ENCODE peak calls at places on chromosomes 4 and X, in six cellular contexts. One of them, this sample, is unnamed.

GRCh38 chr4:185752881-185753280 is 59.1 kb downstream of the SORBS2 start:
- DNase-seq in endothelial cell of umbilical vein: no peak
- DNase-seq in dorsolateral prefrontal cortex: no peak
- DNase-seq in CD8-positive, alpha-beta T cell: no peak
- DNase-seq in cardiac fibroblast: no peak
- DNase-seq in endothelial cell: no peak
- DNase-seq in this sample: no peak

GRCh38 chrX:144275403-144275802 is 391.5 kb downstream of the UBE2NL start:
- DNase-seq in endothelial cell of umbilical vein: no peak
- DNase-seq in dorsolateral prefrontal cortex: no peak
- DNase-seq in CD8-positive, alpha-beta T cell: no peak
- DNase-seq in cardiac fibroblast: no peak
- DNase-seq in endothelial cell: no peak
- DNase-seq in this sample: no peak

GRCh38 chr4:125049711-125050110 is 265.0 kb upstream of the FAT4 start:
- DNase-seq in endothelial cell of umbilical vein: no peak
- DNase-seq in dorsolateral prefrontal cortex: no peak
- DNase-seq in CD8-positive, alpha-beta T cell: no peak
- DNase-seq in cardiac fibroblast: peak
- DNase-seq in endothelial cell: no peak
- DNase-seq in this sample: no peak

GRCh38 chr4:121711263-121712000 is 14.7 kb upstream of the ANXA5 start:
- DNase-seq in endothelial cell of umbilical vein: peak
- DNase-seq in dorsolateral prefrontal cortex: peak
- DNase-seq in CD8-positive, alpha-beta T cell: no peak
- DNase-seq in cardiac fibroblast: peak
- DNase-seq in endothelial cell: peak
- DNase-seq in this sample: peak

GRCh38 chrX:118536204-118536603 is 40.6 kb downstream of the DOCK11 start:
- DNase-seq in endothelial cell of umbilical vein: no peak
- DNase-seq in dorsolateral prefrontal cortex: no peak
- DNase-seq in CD8-positive, alpha-beta T cell: no peak
- DNase-seq in cardiac fibroblast: no peak
- DNase-seq in endothelial cell: no peak
- DNase-seq in this sample: no peak

GRCh38 chrX:48573690-48574269 is 504 bp upstream of the RBM3 start:
- DNase-seq in endothelial cell of umbilical vein: peak
- DNase-seq in dorsolateral prefrontal cortex: peak
- DNase-seq in CD8-positive, alpha-beta T cell: no peak
- DNase-seq in cardiac fibroblast: no peak
- DNase-seq in endothelial cell: no peak
- DNase-seq in this sample: peak

GRCh38 chr4:87807402-87807801 is 8.0 kb downstream of the IBSP start:
- DNase-seq in endothelial cell of umbilical vein: no peak
- DNase-seq in dorsolateral prefrontal cortex: no peak
- DNase-seq in CD8-positive, alpha-beta T cell: no peak
- DNase-seq in cardiac fibroblast: peak
- DNase-seq in endothelial cell: no peak
- DNase-seq in this sample: no peak

GRCh38 chr4:29560452-29560851 is 1159.7 kb upstream of the PCDH7 start:
- DNase-seq in endothelial cell of umbilical vein: no peak
- DNase-seq in dorsolateral prefrontal cortex: no peak
- DNase-seq in CD8-positive, alpha-beta T cell: no peak
- DNase-seq in cardiac fibroblast: no peak
- DNase-seq in endothelial cell: no peak
- DNase-seq in this sample: no peak

GRCh38 chrX:12011075-12011474 is 127.2 kb upstream of the FRMPD4 start:
- DNase-seq in endothelial cell of umbilical vein: no peak
- DNase-seq in dorsolateral prefrontal cortex: peak
- DNase-seq in CD8-positive, alpha-beta T cell: no peak
- DNase-seq in cardiac fibroblast: peak
- DNase-seq in endothelial cell: no peak
- DNase-seq in this sample: peak

DNA sequence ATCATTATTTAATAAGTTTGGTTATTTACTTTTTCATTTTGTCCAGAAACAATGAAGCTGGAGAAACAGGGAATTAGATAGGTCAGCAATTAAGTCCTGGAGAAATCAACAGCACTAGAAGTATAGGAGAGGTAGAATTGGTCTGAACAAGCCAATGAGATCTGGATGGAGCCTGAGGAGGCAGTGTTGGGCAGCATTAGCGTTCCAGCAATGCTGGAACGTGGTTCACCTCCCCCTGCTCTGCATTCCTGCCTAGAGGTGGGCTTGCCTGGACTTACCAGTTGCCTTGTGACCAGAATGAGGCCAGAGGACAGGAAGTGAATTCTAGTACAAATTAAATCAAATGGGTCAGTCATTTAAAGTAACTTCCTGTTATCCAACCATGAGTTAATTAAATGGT is 4.6 kb downstream of the RASSF6 start:
- DNase-seq in endothelial cell of umbilical vein: no peak
- DNase-seq in dorsolateral prefrontal cortex: no peak
- DNase-seq in CD8-positive, alpha-beta T cell: no peak
- DNase-seq in cardiac fibroblast: no peak
- DNase-seq in endothelial cell: no peak
- DNase-seq in this sample: no peak
- TF ChIP-seq CTCF in endothelial cell of umbilical vein: no peak
- TF ChIP-seq CTCF in dorsolateral prefrontal cortex: no peak
- TF ChIP-seq CTCF in CD8-positive, alpha-beta T cell: no peak
- TF ChIP-seq CTCF in cardiac fibroblast: no peak
- TF ChIP-seq CTCF in endothelial cell: no peak
- TF ChIP-seq CTCF in this sample: peak

GRCh38 chrX:68018248-68019203 is 414.8 kb downstream of the OPHN1 start:
- DNase-seq in endothelial cell of umbilical vein: peak
- DNase-seq in dorsolateral prefrontal cortex: no peak
- DNase-seq in CD8-positive, alpha-beta T cell: no peak
- DNase-seq in cardiac fibroblast: peak
- DNase-seq in endothelial cell: peak
- DNase-seq in this sample: peak
- TF ChIP-seq CTCF in endothelial cell of umbilical vein: peak
- TF ChIP-seq CTCF in dorsolateral prefrontal cortex: no peak
- TF ChIP-seq CTCF in CD8-positive, alpha-beta T cell: no peak
- TF ChIP-seq CTCF in cardiac fibroblast: peak
- TF ChIP-seq CTCF in endothelial cell: peak
- TF ChIP-seq CTCF in this sample: peak

DNA sequence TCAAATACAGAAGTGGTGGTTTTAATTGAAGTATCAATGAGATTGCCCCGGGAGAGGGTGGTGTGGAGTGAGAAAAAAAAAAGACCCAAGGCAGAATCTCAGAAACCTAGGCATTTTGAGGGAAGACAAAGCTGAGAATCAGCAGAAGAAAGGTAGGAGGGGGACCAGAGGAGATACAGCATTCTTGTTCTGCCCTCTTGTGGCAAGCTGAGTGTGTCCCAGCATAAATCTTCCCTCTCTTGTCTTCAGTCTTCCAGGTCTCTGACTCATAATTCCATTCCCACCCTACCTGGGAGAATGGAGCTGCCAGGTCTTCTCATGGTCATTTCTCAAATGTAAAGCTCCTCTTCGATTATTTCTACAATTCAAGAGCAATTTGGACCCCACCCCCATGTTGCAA is 32.7 kb upstream of the MAGED1 start:
- DNase-seq in endothelial cell of umbilical vein: peak
- DNase-seq in dorsolateral prefrontal cortex: peak
- DNase-seq in CD8-positive, alpha-beta T cell: no peak
- DNase-seq in cardiac fibroblast: peak
- DNase-seq in endothelial cell: peak
- DNase-seq in this sample: peak
- TF ChIP-seq CTCF in endothelial cell of umbilical vein: peak
- TF ChIP-seq CTCF in dorsolateral prefrontal cortex: peak
- TF ChIP-seq CTCF in CD8-positive, alpha-beta T cell: peak
- TF ChIP-seq CTCF in cardiac fibroblast: peak
- TF ChIP-seq CTCF in endothelial cell: no peak
- TF ChIP-seq CTCF in this sample: peak

GRCh38 chr4:170145120-170145519 is 55.4 kb upstream of the AADAT start:
- DNase-seq in endothelial cell of umbilical vein: no peak
- DNase-seq in dorsolateral prefrontal cortex: no peak
- DNase-seq in CD8-positive, alpha-beta T cell: no peak
- DNase-seq in cardiac fibroblast: no peak
- DNase-seq in endothelial cell: no peak
- DNase-seq in this sample: no peak
- TF ChIP-seq CTCF in endothelial cell of umbilical vein: no peak
- TF ChIP-seq CTCF in dorsolateral prefrontal cortex: no peak
- TF ChIP-seq CTCF in CD8-positive, alpha-beta T cell: no peak
- TF ChIP-seq CTCF in cardiac fibroblast: no peak
- TF ChIP-seq CTCF in endothelial cell: no peak
- TF ChIP-seq CTCF in this sample: no peak

GRCh38 chrX:131513159-131513914 is 30.5 kb upstream of the OR13H1 start:
- DNase-seq in endothelial cell of umbilical vein: no peak
- DNase-seq in dorsolateral prefrontal cortex: no peak
- DNase-seq in CD8-positive, alpha-beta T cell: no peak
- DNase-seq in cardiac fibroblast: no peak
- DNase-seq in endothelial cell: no peak
- DNase-seq in this sample: no peak
- TF ChIP-seq CTCF in endothelial cell of umbilical vein: no peak
- TF ChIP-seq CTCF in dorsolateral prefrontal cortex: no peak
- TF ChIP-seq CTCF in CD8-positive, alpha-beta T cell: no peak
- TF ChIP-seq CTCF in cardiac fibroblast: no peak
- TF ChIP-seq CTCF in endothelial cell: no peak
- TF ChIP-seq CTCF in this sample: no peak

GRCh38 chr4:39721788-39722187 is 23.9 kb downstream of the UBE2K start:
- DNase-seq in endothelial cell of umbilical vein: no peak
- DNase-seq in dorsolateral prefrontal cortex: no peak
- DNase-seq in CD8-positive, alpha-beta T cell: no peak
- DNase-seq in cardiac fibroblast: no peak
- DNase-seq in endothelial cell: no peak
- DNase-seq in this sample: no peak
- TF ChIP-seq CTCF in endothelial cell of umbilical vein: no peak
- TF ChIP-seq CTCF in dorsolateral prefrontal cortex: no peak
- TF ChIP-seq CTCF in CD8-positive, alpha-beta T cell: no peak
- TF ChIP-seq CTCF in cardiac fibroblast: no peak
- TF ChIP-seq CTCF in endothelial cell: no peak
- TF ChIP-seq CTCF in this sample: no peak

GRCh38 chrX:140503230-140503585 is 1.7 kb downstream of the SOX3 start:
- DNase-seq in endothelial cell of umbilical vein: no peak
- DNase-seq in dorsolateral prefrontal cortex: no peak
- DNase-seq in CD8-positive, alpha-beta T cell: no peak
- DNase-seq in cardiac fibroblast: no peak
- DNase-seq in endothelial cell: no peak
- DNase-seq in this sample: peak

GRCh38 chrX:140502491-140503229 is 2.2 kb downstream of the SOX3 start:
- DNase-seq in endothelial cell of umbilical vein: no peak
- DNase-seq in dorsolateral prefrontal cortex: no peak
- DNase-seq in CD8-positive, alpha-beta T cell: no peak
- DNase-seq in cardiac fibroblast: no peak
- DNase-seq in endothelial cell: no peak
- DNase-seq in this sample: peak

GRCh38 chrX:140500427-140500826 is 4.4 kb downstream of the SOX3 start:
- DNase-seq in endothelial cell of umbilical vein: no peak
- DNase-seq in dorsolateral prefrontal cortex: no peak
- DNase-seq in CD8-positive, alpha-beta T cell: no peak
- DNase-seq in cardiac fibroblast: no peak
- DNase-seq in endothelial cell: no peak
- DNase-seq in this sample: no peak

GRCh38 chrX:140501321-140501720 is 3.5 kb downstream of the SOX3 start:
- DNase-seq in endothelial cell of umbilical vein: no peak
- DNase-seq in dorsolateral prefrontal cortex: no peak
- DNase-seq in CD8-positive, alpha-beta T cell: no peak
- DNase-seq in cardiac fibroblast: no peak
- DNase-seq in endothelial cell: no peak
- DNase-seq in this sample: no peak

DNA sequence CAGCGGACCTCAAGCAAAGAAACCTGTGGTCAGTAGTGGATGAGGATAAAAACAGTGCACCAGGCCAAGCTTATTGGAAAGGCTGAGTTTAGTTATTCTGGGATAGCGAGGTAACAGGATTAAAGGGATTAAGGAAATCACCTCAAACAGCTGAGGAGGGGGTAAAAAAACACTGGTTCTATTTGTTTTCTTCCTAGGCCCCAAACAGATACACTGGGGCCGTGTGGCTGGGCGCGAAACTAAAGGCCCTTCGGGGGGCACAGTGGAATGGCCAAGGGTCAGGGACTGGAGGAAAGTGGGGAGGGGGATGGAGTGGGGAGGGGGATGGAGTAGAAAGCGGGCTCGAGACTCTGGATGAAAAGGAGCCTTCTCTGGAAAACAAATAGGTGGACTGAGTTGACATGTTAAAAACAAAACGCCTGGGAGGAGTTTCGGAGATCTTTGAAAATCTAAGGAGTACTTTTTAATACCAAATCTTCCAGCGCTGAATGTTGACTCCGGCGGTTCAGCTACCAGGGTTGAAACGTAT is 2.9 kb downstream of the SOX3 start:
- DNase-seq in endothelial cell of umbilical vein: no peak
- DNase-seq in dorsolateral prefrontal cortex: no peak
- DNase-seq in CD8-positive, alpha-beta T cell: no peak
- DNase-seq in cardiac fibroblast: no peak
- DNase-seq in endothelial cell: no peak
- DNase-seq in this sample: no peak
- TF ChIP-seq CTCF in endothelial cell of umbilical vein: no peak
- TF ChIP-seq CTCF in dorsolateral prefrontal cortex: no peak
- TF ChIP-seq CTCF in CD8-positive, alpha-beta T cell: no peak
- TF ChIP-seq CTCF in cardiac fibroblast: no peak
- TF ChIP-seq CTCF in endothelial cell: no peak
- TF ChIP-seq CTCF in this sample: no peak

DNA sequence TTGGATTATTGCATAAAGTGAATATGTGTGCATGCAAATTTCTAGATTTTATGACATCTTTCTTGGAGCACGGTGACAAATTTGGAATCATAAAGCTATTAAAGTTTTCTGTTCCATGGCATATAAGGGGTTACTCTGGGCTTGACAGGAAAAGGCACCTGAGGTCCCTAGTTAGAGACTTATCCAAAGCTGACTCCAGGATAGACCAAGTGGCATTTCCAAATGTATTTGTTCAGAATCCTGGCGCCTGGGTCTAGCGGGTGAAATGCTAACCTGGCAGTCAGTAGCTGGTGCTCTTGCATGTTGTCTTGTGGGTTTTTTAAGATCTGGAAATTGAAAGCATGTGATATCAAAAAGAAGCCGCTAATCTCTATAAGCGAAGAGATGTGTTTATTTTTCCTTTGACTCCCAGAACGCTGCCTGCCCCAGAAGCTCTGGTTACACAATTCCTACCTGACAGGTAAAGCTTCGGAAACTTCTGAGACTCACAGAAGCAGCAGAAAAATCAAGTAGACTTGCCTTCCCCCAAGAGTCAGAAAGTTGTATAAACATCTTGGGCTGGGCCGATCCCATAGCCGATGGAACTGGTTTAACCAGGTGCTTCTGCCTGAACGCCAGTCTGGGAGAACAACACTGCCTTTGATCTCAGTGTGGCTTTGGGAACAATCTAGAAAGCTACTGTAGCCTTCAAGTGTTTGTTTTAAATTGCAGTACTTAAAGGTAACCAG is 12.9 kb upstream of the ZCCHC4 start:
- DNase-seq in endothelial cell of umbilical vein: no peak
- DNase-seq in dorsolateral prefrontal cortex: no peak
- DNase-seq in CD8-positive, alpha-beta T cell: no peak
- DNase-seq in cardiac fibroblast: no peak
- DNase-seq in endothelial cell: no peak
- DNase-seq in this sample: no peak
- TF ChIP-seq CTCF in endothelial cell of umbilical vein: no peak
- TF ChIP-seq CTCF in dorsolateral prefrontal cortex: no peak
- TF ChIP-seq CTCF in CD8-positive, alpha-beta T cell: no peak
- TF ChIP-seq CTCF in cardiac fibroblast: no peak
- TF ChIP-seq CTCF in endothelial cell: no peak
- TF ChIP-seq CTCF in this sample: no peak

This sample was measured in astrocyte of the spinal cord.